ENCODE peak calls at places on chromosomes 13 and 19, in ten cellular contexts. E is lower leg skin; O is IMR-90; A is CD8-positive, alpha-beta T cell; D is cardiac fibroblast; P is colonic mucosa; C is AG04450; G is PC-3; I is tibial artery; Q is transverse colon. T is an unnamed sample.

GRCh38 chr13:94764576-94765321 is 52.4 kb upstream of the SOX21 start:
- DNase-seq in E (no peak), O (no peak), A (no peak), D (no peak), P (no peak), C (no peak), G (no peak), I (no peak), Q (no peak), T (no peak)

GRCh38 chr19:53537523-53538377 is at the start of gene ZNF331:
- DNase-seq in E (peak; percentile 71), O (peak; percentile 83), A (peak; percentile 74), D (peak; percentile 75), P (peak; percentile 71), C (no peak), G (peak; percentile 78), I (peak; percentile 93), Q (peak; percentile 84), T (peak; percentile 72)

GRCh38 chr19:47093254-47093653 is 20.3 kb downstream of the ZC3H4 start:
- DNase-seq in E (no peak), O (no peak), A (no peak), D (no peak), P (no peak), C (no peak), G (no peak), I (no peak), Q (no peak), T (no peak)

GRCh38 chr13:40271931-40272775 is 394.3 kb downstream of the FOXO1 start:
- DNase-seq in E (peak; percentile 90), O (peak; percentile 22), A (peak; percentile 31), D (peak; percentile 83), P (peak; percentile 31), C (no peak), G (peak; percentile 71), I (peak; percentile 92), Q (peak; percentile 38), T (peak; percentile 92)

GRCh38 chr19:39372047-39372802 is 18.7 kb downstream of the PAF1 start:
- DNase-seq in E (peak; percentile 79), O (peak; percentile 93), A (no peak), D (peak; percentile 91), P (peak; percentile 64), C (peak; percentile 79), G (no peak), I (peak; percentile 93), Q (peak; percentile 57), T (peak; percentile 99)

GRCh38 chr13:44629465-44630183 is 53.5 kb upstream of the TSC22D1 start:
- DNase-seq in E (no peak), O (peak; percentile 74), A (no peak), D (peak; percentile 43), P (no peak), C (no peak), G (peak; percentile 6), I (no peak), Q (no peak), T (peak; percentile 92)

GRCh38 chr13:28475916-28476725 is 18.8 kb downstream of the FLT1 start:
- DNase-seq in E (no peak), O (peak; percentile 97), A (no peak), D (peak; percentile 94), P (no peak), C (peak; percentile 61), G (peak; percentile 74), I (no peak), Q (no peak), T (peak; percentile 89)

GRCh38 chr19:39197808-39198207 is 1.0 kb downstream of the NCCRP1 start:
- DNase-seq in E (no peak), O (no peak), A (no peak), D (no peak), P (no peak), C (no peak), G (peak; percentile 69), I (no peak), Q (no peak), T (no peak)

GRCh38 chr19:17969096-17969792 is 2.3 kb downstream of the KCNN1 start:
- DNase-seq in E (no peak), O (no peak), A (no peak), D (no peak), P (no peak), C (no peak), G (no peak), I (no peak), Q (no peak), T (no peak)

GRCh38 chr19:18284710-18285430 is 3.4 kb upstream of the JUND start:
- DNase-seq in E (no peak), O (no peak), A (no peak), D (no peak), P (no peak), C (no peak), G (no peak), I (no peak), Q (no peak), T (no peak)

GRCh38 chr19:41937976-41938375 is 9.7 kb upstream of the ERFL start:
- DNase-seq in E (no peak), O (no peak), A (no peak), D (no peak), P (no peak), C (no peak), G (no peak), I (no peak), Q (no peak), T (no peak)

GRCh38 chr13:50544226-50544625 is 299.3 kb downstream of the DLEU7 start:
- DNase-seq in E (no peak), O (no peak), A (no peak), D (no peak), P (no peak), C (no peak), G (no peak), I (no peak), Q (no peak), T (no peak)

GRCh38 chr19:22545751-22546150 is 88.4 kb upstream of the ZNF492 start:
- DNase-seq in E (no peak), O (no peak), A (no peak), D (peak; percentile 29), P (peak; percentile 27), C (no peak), G (peak; percentile 19), I (no peak), Q (peak; percentile 12), T (no peak)

GRCh38 chr13:23500858-23501257 is 67.4 kb upstream of the SACS start:
- DNase-seq in E (no peak), O (peak; percentile 96), A (no peak), D (peak; percentile 86), P (no peak), C (peak; percentile 82), G (peak; percentile 85), I (no peak), Q (no peak), T (peak; percentile 97)

GRCh38 chr19:14006766-14007562 is 844 bp upstream of the RFX1 start:
- DNase-seq in E (no peak), O (no peak), A (no peak), D (no peak), P (no peak), C (no peak), G (no peak), I (no peak), Q (no peak), T (no peak)

GRCh38 chr19:19488041-19488874 is 27.1 kb downstream of the TSSK6 start:
- DNase-seq in E (no peak), O (no peak), A (no peak), D (peak; percentile 27), P (peak; percentile 85), C (no peak), G (no peak), I (no peak), Q (peak; percentile 60), T (no peak)

GRCh38 chr19:10474962-10475451 is 28.1 kb downstream of the KEAP1 start:
- DNase-seq in E (no peak), O (no peak), A (no peak), D (no peak), P (no peak), C (no peak), G (no peak), I (no peak), Q (no peak), T (no peak)

GRCh38 chr13:78060966-78061365 is 142.3 kb upstream of the EDNRB start:
- DNase-seq in E (no peak), O (no peak), A (no peak), D (no peak), P (peak; percentile 24), C (no peak), G (no peak), I (no peak), Q (no peak), T (no peak)

GRCh38 chr19:5961969-5962945 is 15.7 kb downstream of the RANBP3 start:
- DNase-seq in E (peak; percentile 60), O (peak; percentile 66), A (peak; percentile 72), D (peak; percentile 69), P (peak; percentile 79), C (no peak), G (peak; percentile 74), I (no peak), Q (peak; percentile 75), T (peak; percentile 67)

GRCh38 chr19:14315433-14315832 is 65.8 kb upstream of the ADGRE5 start:
- DNase-seq in E (no peak), O (no peak), A (no peak), D (no peak), P (no peak), C (no peak), G (no peak), I (no peak), Q (no peak), T (no peak)

GRCh38 chr13:97267418-97268059 is 45.4 kb downstream of the MBNL2 start:
- DNase-seq in E (no peak), O (no peak), A (no peak), D (no peak), P (no peak), C (no peak), G (no peak), I (no peak), Q (no peak), T (no peak)

GRCh38 chr19:923551-924211 is 2.2 kb upstream of the ARID3A start:
- DNase-seq in E (no peak), O (no peak), A (no peak), D (no peak), P (no peak), C (no peak), G (no peak), I (no peak), Q (no peak), T (no peak)
- H3K4me3 ChIP-seq in E (no peak overlapping the region), O (no peak overlapping the region), A (no peak overlapping the region), D (no peak overlapping the region), P (no peak overlapping the region), C (no peak overlapping the region), G (no peak overlapping the region), I (no peak overlapping the region), Q (no peak overlapping the region), T (no peak overlapping the region)

GRCh38 chr19:36051236-36051635 is 2.8 kb downstream of the THAP8 start:
- DNase-seq in E (no peak), O (no peak), A (no peak), D (no peak), P (no peak), C (no peak), G (no peak), I (no peak), Q (no peak), T (no peak)
- TF ChIP-seq CTCF in E (no peak), O (peak; percentile 23), A (no peak), D (peak; percentile 41), P (no peak), C (peak; percentile 22), G (peak; percentile 35), I (no peak), Q (peak; percentile 13), T (peak; percentile 15)

GRCh38 chr19:35861640-35862160 is 5.0 kb downstream of the KIRREL2 start:
- DNase-seq in E (no peak), O (no peak), A (no peak), D (no peak), P (no peak), C (no peak), G (no peak), I (no peak), Q (no peak), T (no peak)
- H3K4me3 ChIP-seq in E (no peak overlapping the region), O (no peak overlapping the region), A (no peak overlapping the region), D (no peak overlapping the region), P (no peak overlapping the region), C (no peak overlapping the region), G (no peak overlapping the region), I (no peak overlapping the region), Q (no peak overlapping the region), T (no peak overlapping the region)

GRCh38 chr19:48182434-48182833 is 12.0 kb downstream of the ZSWIM9 start:
- DNase-seq in E (no peak), O (no peak), A (no peak), D (no peak), P (no peak), C (no peak), G (no peak), I (no peak), Q (no peak), T (no peak)
- TF ChIP-seq CTCF in E (no peak), O (no peak), A (no peak), D (no peak), P (no peak), C (no peak), G (no peak), I (no peak), Q (no peak), T (no peak)